ENCODE peak calls at places on chromosomes 3 and 15, in six cellular contexts. Z is hepatic stellate cell, E is GM12865, T is AG10803, U is HFFc6, O is GM10248. H is an unnamed sample.
A peak's percentile ranks its signal among the peaks of the same experiment; 100 is the strongest.

GRCh38 chr15:49752517-49752916 is 131.7 kb downstream of the DTWD1 start:
- DNase-seq in Z (no peak), E (no peak), T (no peak), U (no peak), O (no peak), H (no peak)

GRCh38 chr3:9780920-9781319 is 11.2 kb upstream of the CAMK1 start:
- DNase-seq in Z (no peak), E (no peak), T (no peak), U (no peak), O (no peak), H (no peak)

GRCh38 chr15:39785139-39785538 is 2.5 kb upstream of the FSIP1 start:
- DNase-seq in Z (no peak), E (no peak), T (no peak), U (no peak), O (no peak), H (no peak)

GRCh38 chr15:33402640-33403039 is 91.9 kb downstream of the RYR3 start:
- DNase-seq in Z (no peak), E (no peak), T (no peak), U (no peak), O (no peak), H (no peak)

GRCh38 chr3:46110701-46111493 is 83.6 kb upstream of the XCR1 start:
- DNase-seq in Z (no peak), E (peak; percentile 62), T (peak; percentile 75), U (peak; percentile 89), O (no peak), H (peak; percentile 36)

GRCh38 chr15:67504796-67505195 is 16.1 kb upstream of the C15orf61 start:
- DNase-seq in Z (no peak), E (peak; percentile 7), T (peak; percentile 95), U (peak; percentile 40), O (no peak), H (no peak)

GRCh38 chr15:89809787-89810148 is 4.9 kb downstream of the ANPEP start:
- DNase-seq in Z (no peak), E (no peak), T (no peak), U (no peak), O (no peak), H (no peak)

GRCh38 chr3:67064105-67064504 is 66.0 kb downstream of the KBTBD8 start:
- DNase-seq in Z (peak; percentile 5), E (no peak), T (no peak), U (no peak), O (no peak), H (no peak)

GRCh38 chr3:3179407-3180094 is at the start of gene CRBN:
- DNase-seq in Z (peak; percentile 90), E (peak; percentile 90), T (peak; percentile 79), U (peak; percentile 77), O (peak; percentile 96), H (peak; percentile 95)

GRCh38 chr3:121654493-121655385 is 6.0 kb downstream of the HCLS1 start:
- DNase-seq in Z (no peak), E (peak; percentile 68), T (no peak), U (no peak), O (peak; percentile 34), H (no peak)

GRCh38 chr15:91412529-91412928 is 312.5 kb downstream of the SV2B start:
- DNase-seq in Z (no peak), E (no peak), T (no peak), U (no peak), O (no peak), H (no peak)

GRCh38 chr3:123741058-123741511 is 143.0 kb downstream of the MYLK start:
- DNase-seq in Z (no peak), E (no peak), T (peak; percentile 73), U (no peak), O (no peak), H (no peak)

GRCh38 chr15:87667643-87668042 is 588.9 kb downstream of the NTRK3 start:
- DNase-seq in Z (no peak), E (no peak), T (no peak), U (no peak), O (no peak), H (no peak)

GRCh38 chr15:66850078-66850991 is 148.3 kb downstream of the SMAD6 start:
- DNase-seq in Z (no peak), E (no peak), T (peak; percentile 28), U (no peak), O (peak; percentile 6), H (no peak)

GRCh38 chr3:167066977-167067843 is 312.9 kb downstream of the ZBBX start:
- DNase-seq in Z (no peak), E (no peak), T (no peak), U (no peak), O (no peak), H (no peak)

GRCh38 chr15:39786444-39787056 is 3.9 kb upstream of the FSIP1 start:
- DNase-seq in Z (peak; percentile 39), E (peak; percentile 58), T (peak; percentile 74), U (peak; percentile 44), O (peak; percentile 47), H (peak; percentile 67)

GRCh38 chr3:196569003-196569516 is 600 bp downstream of the FBXO45 start:
- DNase-seq in Z (peak; percentile 50), E (peak; percentile 77), T (peak; percentile 16), U (peak; percentile 29), O (peak; percentile 45), H (no peak)

GRCh38 chr3:48851407-48851806 is 3.7 kb upstream of the PRKAR2A start:
- DNase-seq in Z (no peak), E (no peak), T (no peak), U (peak; percentile 11), O (no peak), H (peak; percentile 45)

GRCh38 chr3:73101916-73102315 is 40.5 kb downstream of the EBLN2 start:
- DNase-seq in Z (no peak), E (no peak), T (no peak), U (no peak), O (no peak), H (no peak)

GRCh38 chr3:141969711-141970110 is 93.3 kb downstream of the ATP1B3 start:
- DNase-seq in Z (no peak), E (no peak), T (no peak), U (no peak), O (no peak), H (no peak)

GRCh38 chr3:72238341-72238740 is 453.4 kb upstream of the PROK2 start:
- DNase-seq in Z (no peak), E (no peak), T (peak; percentile 64), U (no peak), O (no peak), H (peak; percentile 28)

GRCh38 chr15:94937243-94937642 is 705.9 kb downstream of the MCTP2 start:
- DNase-seq in Z (no peak), E (no peak), T (no peak), U (no peak), O (no peak), H (no peak)

GRCh38 chr15:64634020-64634419 is 141.4 kb downstream of the RBPMS2 start:
- DNase-seq in Z (no peak), E (peak; percentile 91), T (no peak), U (no peak), O (peak; percentile 63), H (no peak)

GRCh38 chr15:68107142-68107541 is 53.0 kb downstream of the PIAS1 start:
- DNase-seq in Z (no peak), E (no peak), T (no peak), U (no peak), O (no peak), H (no peak)

GRCh38 chr3:195750797-195751520 is 30.2 kb downstream of the MUC20 start:
- DNase-seq in Z (no peak), E (no peak), T (no peak), U (no peak), O (no peak), H (no peak)

GRCh38 chr15:85709250-85709649 is 85.5 kb downstream of the KLHL25 start:
- DNase-seq in Z (no peak), E (peak; percentile 56), T (no peak), U (no peak), O (no peak), H (no peak)

GRCh38 chr3:119346076-119346496 is 51.9 kb downstream of the ARHGAP31 start:
- DNase-seq in Z (peak; percentile 18), E (no peak), T (no peak), U (no peak), O (no peak), H (no peak)

GRCh38 chr3:31532587-31533168 is at the start of gene STT3B:
- DNase-seq in Z (peak; percentile 73), E (peak; percentile 93), T (peak; percentile 85), U (peak; percentile 67), O (peak; percentile 78), H (no peak)

GRCh38 chr3:177320765-177321247 is 123.5 kb upstream of the TBL1XR1 start:
- DNase-seq in Z (peak; percentile 19), E (peak; percentile 73), T (no peak), U (no peak), O (no peak), H (no peak)

GRCh38 chr3:18086078-18086477 is 339.1 kb downstream of the SATB1 start:
- DNase-seq in Z (no peak), E (no peak), T (no peak), U (no peak), O (no peak), H (no peak)

GRCh38 chr3:186219211-186219638 is 110.3 kb upstream of the ETV5 start:
- DNase-seq in Z (no peak), E (no peak), T (no peak), U (no peak), O (no peak), H (no peak)

GRCh38 chr15:101502572-101503295 is 13.2 kb upstream of the PCSK6 start:
- DNase-seq in Z (no peak), E (no peak), T (no peak), U (no peak), O (peak; percentile 10), H (no peak)

GRCh38 chr3:188261011-188261410 is 107.1 kb downstream of the LPP start:
- DNase-seq in Z (no peak), E (no peak), T (no peak), U (no peak), O (no peak), H (no peak)